ENCODE peak calls at places on chromosomes 11 and 22, in nine cellular contexts. P is neural crest cell; O is mucosa of gallbladder; X is activated naive CD4-positive, alpha-beta T cell treated with Interleukin-2 at 50 U/mL for 16 hours; I is stimulated activated CD8-positive, alpha-beta memory T cell treated with anti-CD3 and anti-CD28 coated beads, Interleukin-12 subunit alpha, Interleukin-12 subunit beta, amount 100 ng/mL, for 4 hours; G is kidney epithelial cell; W is mammary epithelial cell; E is occipital lobe; N is tibial nerve. L is an unnamed sample.
A peak's percentile ranks its signal among the peaks of the same experiment; 100 is the strongest.

GRCh38 chr11:65880844-65881421 is 1.3 kb downstream of the CTSW start:
- DNase-seq in O (no peak), P (no peak), N (no peak), E (no peak), W (no peak), I (no peak), G (no peak), X (no peak), L (no peak)

GRCh38 chr22:19874307-19875060 is 19.8 kb upstream of the GNB1L start:
- DNase-seq in G (no peak), W (peak; percentile 48), I (no peak), X (peak; percentile 41), P (no peak), O (no peak), N (no peak), E (no peak), L (no peak)

GRCh38 chr11:97683733-97684132 is 1293.9 kb downstream of the JRKL start:
- DNase-seq in O (no peak), P (no peak), G (peak; percentile 19), E (no peak), X (no peak), N (no peak), I (no peak), W (peak; percentile 56), L (no peak)

GRCh38 chr11:10654211-10655150 is 39.1 kb downstream of the IRAG1 start:
- DNase-seq in W (peak; percentile 55), I (no peak), G (no peak), N (no peak), X (peak; percentile 15), O (no peak), P (no peak), E (no peak), L (peak; percentile 14)

GRCh38 chr11:6576471-6577373 is 26.7 kb downstream of the RRP8 start:
- DNase-seq in E (peak; percentile 72), W (no peak), X (no peak), I (no peak), P (no peak), O (no peak), G (no peak), N (no peak), L (peak; percentile 72)

GRCh38 chr11:5689551-5689983 is at the start of gene TRIM22:
- DNase-seq in W (peak; percentile 75), I (no peak), O (peak; percentile 40), P (no peak), X (peak; percentile 55), G (peak; percentile 32), N (peak; percentile 62), E (peak; percentile 5), L (no peak)

GRCh38 chr22:37219534-37219933 is 7.3 kb upstream of the SSTR3 start:
- DNase-seq in G (no peak), E (no peak), I (no peak), W (no peak), O (no peak), N (no peak), P (no peak), X (no peak), L (no peak)

GRCh38 chr22:37426532-37427127 is 649 bp downstream of the ELFN2 start:
- DNase-seq in O (no peak), E (no peak), G (no peak), N (no peak), I (no peak), P (no peak), X (no peak), W (no peak), L (no peak)

GRCh38 chr22:17870408-17870807 is 96.1 kb upstream of the BID start:
- DNase-seq in E (no peak), G (no peak), I (no peak), N (no peak), W (no peak), O (no peak), X (no peak), P (no peak), L (no peak)

GRCh38 chr11:130602700-130603584 is 154.5 kb downstream of the ADAMTS15 start:
- DNase-seq in I (no peak), W (no peak), N (no peak), O (no peak), E (no peak), X (no peak), G (no peak), P (no peak), L (no peak)

GRCh38 chr11:1308745-1309497 is 511 bp downstream of the TOLLIP start:
- DNase-seq in X (no peak), N (no peak), P (no peak), G (no peak), O (no peak), E (no peak), W (no peak), I (no peak), L (no peak)

L was measured in anterior cingulate cortex.